ENCODE peak calls at places on chromosomes 4 and X, in six cellular contexts. One of them, this sample, is unnamed.

GRCh38 chr4:98688416-98689290 is 30.2 kb upstream of the TSPAN5 start:
- DNase-seq in CD8-positive, alpha-beta T cell: no peak
- DNase-seq in GM20000: no peak
- DNase-seq in chondrocyte: no peak
- DNase-seq in body of pancreas: no peak
- DNase-seq in uterus: no peak
- DNase-seq in this sample: no peak

GRCh38 chr4:182067828-182068227 is 175.4 kb upstream of the TENM3 start:
- DNase-seq in CD8-positive, alpha-beta T cell: no peak
- DNase-seq in body of pancreas: no peak
- DNase-seq in GM20000: no peak
- DNase-seq in chondrocyte: no peak
- DNase-seq in uterus: no peak
- DNase-seq in this sample: no peak

GRCh38 chrX:54999717-55000598 is at the start of gene APEX2:
- DNase-seq in body of pancreas: peak
- DNase-seq in CD8-positive, alpha-beta T cell: peak
- DNase-seq in uterus: peak
- DNase-seq in GM20000: peak
- DNase-seq in chondrocyte: peak
- DNase-seq in this sample: peak

GRCh38 chrX:13428055-13428786 is 108.4 kb upstream of the ATXN3L start:
- DNase-seq in body of pancreas: no peak
- DNase-seq in GM20000: no peak
- DNase-seq in CD8-positive, alpha-beta T cell: no peak
- DNase-seq in chondrocyte: no peak
- DNase-seq in uterus: no peak
- DNase-seq in this sample: no peak

GRCh38 chr4:159360549-159360948 is 257.7 kb downstream of the RAPGEF2 start:
- DNase-seq in body of pancreas: no peak
- DNase-seq in GM20000: no peak
- DNase-seq in uterus: no peak
- DNase-seq in CD8-positive, alpha-beta T cell: no peak
- DNase-seq in chondrocyte: no peak
- DNase-seq in this sample: no peak

GRCh38 chr4:33709247-33709646 is 2535.1 kb downstream of the ARAP2 start:
- DNase-seq in CD8-positive, alpha-beta T cell: no peak
- DNase-seq in uterus: no peak
- DNase-seq in chondrocyte: no peak
- DNase-seq in GM20000: no peak
- DNase-seq in body of pancreas: no peak
- DNase-seq in this sample: no peak

GRCh38 chr4:41219421-41219950 is 5.1 kb upstream of the APBB2 start:
- DNase-seq in body of pancreas: no peak
- DNase-seq in GM20000: no peak
- DNase-seq in chondrocyte: no peak
- DNase-seq in uterus: no peak
- DNase-seq in CD8-positive, alpha-beta T cell: no peak
- DNase-seq in this sample: no peak

GRCh38 chr4:87068591-87069021 is 133.8 kb downstream of the AFF1 start:
- DNase-seq in CD8-positive, alpha-beta T cell: no peak
- DNase-seq in chondrocyte: no peak
- DNase-seq in GM20000: no peak
- DNase-seq in uterus: no peak
- DNase-seq in body of pancreas: no peak
- DNase-seq in this sample: no peak

GRCh38 chr4:108828620-108829019 is 65.8 kb upstream of the ETNPPL start:
- DNase-seq in CD8-positive, alpha-beta T cell: no peak
- DNase-seq in GM20000: no peak
- DNase-seq in uterus: no peak
- DNase-seq in body of pancreas: no peak
- DNase-seq in chondrocyte: no peak
- DNase-seq in this sample: no peak

GRCh38 chrX:110678591-110678990 is 117.0 kb downstream of the CHRDL1 start:
- DNase-seq in uterus: no peak
- DNase-seq in body of pancreas: no peak
- DNase-seq in chondrocyte: no peak
- DNase-seq in CD8-positive, alpha-beta T cell: no peak
- DNase-seq in GM20000: no peak
- DNase-seq in this sample: no peak

GRCh38 chr4:45957353-45957752 is 166.5 kb downstream of the GABRG1 start:
- DNase-seq in CD8-positive, alpha-beta T cell: no peak
- DNase-seq in GM20000: no peak
- DNase-seq in uterus: no peak
- DNase-seq in chondrocyte: no peak
- DNase-seq in body of pancreas: no peak
- DNase-seq in this sample: no peak

GRCh38 chr4:5142726-5143125 is 91.4 kb downstream of the STK32B start:
- DNase-seq in GM20000: no peak
- DNase-seq in chondrocyte: no peak
- DNase-seq in uterus: peak
- DNase-seq in CD8-positive, alpha-beta T cell: no peak
- DNase-seq in body of pancreas: peak
- DNase-seq in this sample: no peak

GRCh38 chr4:57074753-57075152 is 35.4 kb downstream of the IGFBP7 start:
- DNase-seq in body of pancreas: no peak
- DNase-seq in GM20000: no peak
- DNase-seq in uterus: no peak
- DNase-seq in CD8-positive, alpha-beta T cell: no peak
- DNase-seq in chondrocyte: no peak
- DNase-seq in this sample: no peak

GRCh38 chr4:187602339-187603092 is 393.1 kb upstream of the ZFP42 start:
- DNase-seq in GM20000: no peak
- DNase-seq in uterus: no peak
- DNase-seq in body of pancreas: no peak
- DNase-seq in chondrocyte: no peak
- DNase-seq in CD8-positive, alpha-beta T cell: no peak
- DNase-seq in this sample: no peak

GRCh38 chrX:75968293-75968692 is 183.2 kb upstream of the MAGEE2 start:
- DNase-seq in GM20000: no peak
- DNase-seq in CD8-positive, alpha-beta T cell: no peak
- DNase-seq in body of pancreas: no peak
- DNase-seq in uterus: no peak
- DNase-seq in chondrocyte: no peak
- DNase-seq in this sample: no peak

GRCh38 chr4:188691811-188692210 is 552.6 kb downstream of the TRIML1 start:
- DNase-seq in CD8-positive, alpha-beta T cell: no peak
- DNase-seq in body of pancreas: no peak
- DNase-seq in uterus: no peak
- DNase-seq in chondrocyte: no peak
- DNase-seq in GM20000: no peak
- DNase-seq in this sample: no peak

GRCh38 chrX:1932231-1932630 is 317.4 kb downstream of the ASMT start:
- DNase-seq in GM20000: no peak
- DNase-seq in uterus: no peak
- DNase-seq in body of pancreas: no peak
- DNase-seq in CD8-positive, alpha-beta T cell: no peak
- DNase-seq in chondrocyte: no peak
- DNase-seq in this sample: no peak

GRCh38 chr4:155342142-155342541 is 34.6 kb downstream of the MAP9 start:
- DNase-seq in GM20000: no peak
- DNase-seq in uterus: no peak
- DNase-seq in chondrocyte: no peak
- DNase-seq in body of pancreas: no peak
- DNase-seq in CD8-positive, alpha-beta T cell: no peak
- DNase-seq in this sample: no peak

GRCh38 chr4:186943607-186943908 is 219.9 kb upstream of the FAT1 start:
- DNase-seq in body of pancreas: no peak
- DNase-seq in GM20000: no peak
- DNase-seq in uterus: no peak
- DNase-seq in chondrocyte: no peak
- DNase-seq in CD8-positive, alpha-beta T cell: no peak
- DNase-seq in this sample: no peak

GRCh38 chrX:141969706-141970105 is 66.0 kb downstream of the MAGEC1 start:
- DNase-seq in GM20000: no peak
- DNase-seq in chondrocyte: no peak
- DNase-seq in CD8-positive, alpha-beta T cell: no peak
- DNase-seq in body of pancreas: no peak
- DNase-seq in uterus: no peak
- DNase-seq in this sample: no peak

GRCh38 chrX:52577464-52578173 is 60.8 kb upstream of the XAGE1B start:
- DNase-seq in GM20000: no peak
- DNase-seq in chondrocyte: no peak
- DNase-seq in CD8-positive, alpha-beta T cell: no peak
- DNase-seq in body of pancreas: no peak
- DNase-seq in uterus: no peak
- DNase-seq in this sample: no peak

GRCh38 chr4:65071532-65071931 is 598.8 kb downstream of the EPHA5 start:
- DNase-seq in body of pancreas: no peak
- DNase-seq in CD8-positive, alpha-beta T cell: no peak
- DNase-seq in GM20000: no peak
- DNase-seq in chondrocyte: no peak
- DNase-seq in uterus: no peak
- DNase-seq in this sample: no peak

GRCh38 chr4:96602661-96603060 is 762.8 kb downstream of the PDHA2 start:
- DNase-seq in GM20000: no peak
- DNase-seq in uterus: no peak
- DNase-seq in CD8-positive, alpha-beta T cell: no peak
- DNase-seq in body of pancreas: no peak
- DNase-seq in chondrocyte: no peak
- DNase-seq in this sample: no peak

GRCh38 chr4:98536631-98537030 is 121.8 kb downstream of the TSPAN5 start:
- DNase-seq in uterus: no peak
- DNase-seq in CD8-positive, alpha-beta T cell: no peak
- DNase-seq in chondrocyte: no peak
- DNase-seq in body of pancreas: no peak
- DNase-seq in GM20000: no peak
- DNase-seq in this sample: no peak

GRCh38 chrX:115988825-115989224 is 181.7 kb upstream of the AGTR2 start:
- DNase-seq in uterus: no peak
- DNase-seq in GM20000: no peak
- DNase-seq in chondrocyte: no peak
- DNase-seq in CD8-positive, alpha-beta T cell: no peak
- DNase-seq in body of pancreas: no peak
- DNase-seq in this sample: no peak

GRCh38 chrX:13791559-13791958 is 25.3 kb downstream of the GPM6B start:
- DNase-seq in GM20000: no peak
- DNase-seq in uterus: no peak
- DNase-seq in CD8-positive, alpha-beta T cell: no peak
- DNase-seq in chondrocyte: no peak
- DNase-seq in body of pancreas: no peak
- DNase-seq in this sample: no peak

GRCh38 chr4:22264261-22264660 is 251.6 kb downstream of the ADGRA3 start:
- DNase-seq in chondrocyte: no peak
- DNase-seq in uterus: no peak
- DNase-seq in GM20000: no peak
- DNase-seq in body of pancreas: no peak
- DNase-seq in CD8-positive, alpha-beta T cell: no peak
- DNase-seq in this sample: no peak

GRCh38 chr4:122531038-122531437 is 74.5 kb upstream of the IL2 start:
- DNase-seq in uterus: no peak
- DNase-seq in GM20000: no peak
- DNase-seq in chondrocyte: no peak
- DNase-seq in body of pancreas: no peak
- DNase-seq in CD8-positive, alpha-beta T cell: no peak
- DNase-seq in this sample: no peak
- TF ChIP-seq CTCF in uterus: no peak
- TF ChIP-seq CTCF in GM20000: no peak
- TF ChIP-seq CTCF in chondrocyte: no peak
- TF ChIP-seq CTCF in body of pancreas: no peak
- TF ChIP-seq CTCF in CD8-positive, alpha-beta T cell: no peak
- TF ChIP-seq CTCF in this sample: no peak

DNA sequence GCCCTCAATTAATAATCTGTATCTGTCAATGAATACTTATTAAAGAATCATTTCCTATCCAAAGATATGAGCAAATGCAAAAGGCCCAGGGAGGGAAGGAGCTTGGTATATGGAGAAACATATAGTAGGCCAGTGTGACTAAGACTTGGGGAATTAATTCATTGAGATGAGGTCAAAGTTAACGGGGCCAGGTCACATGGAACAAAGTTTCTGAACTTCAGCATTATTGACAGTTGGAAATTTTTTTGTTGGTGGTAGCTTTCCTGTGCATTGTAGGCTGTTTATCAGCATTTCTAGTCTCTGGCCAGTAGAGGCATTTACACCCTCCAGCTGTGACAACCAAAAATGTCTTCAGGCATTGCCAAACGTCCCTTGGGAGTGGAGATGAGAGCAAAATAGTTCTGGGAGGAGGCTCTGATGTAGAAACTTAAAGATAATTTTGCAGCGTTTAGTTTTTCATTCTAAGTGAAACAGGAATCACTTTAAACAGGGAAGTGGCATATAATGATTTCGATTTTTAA is 202.0 kb downstream of the SLC4A4 start:
- DNase-seq in CD8-positive, alpha-beta T cell: no peak
- DNase-seq in uterus: no peak
- DNase-seq in body of pancreas: no peak
- DNase-seq in chondrocyte: no peak
- DNase-seq in GM20000: no peak
- DNase-seq in this sample: no peak
- TF ChIP-seq CTCF in CD8-positive, alpha-beta T cell: no peak
- TF ChIP-seq CTCF in uterus: no peak
- TF ChIP-seq CTCF in body of pancreas: no peak
- TF ChIP-seq CTCF in chondrocyte: peak
- TF ChIP-seq CTCF in GM20000: no peak
- TF ChIP-seq CTCF in this sample: no peak

DNA sequence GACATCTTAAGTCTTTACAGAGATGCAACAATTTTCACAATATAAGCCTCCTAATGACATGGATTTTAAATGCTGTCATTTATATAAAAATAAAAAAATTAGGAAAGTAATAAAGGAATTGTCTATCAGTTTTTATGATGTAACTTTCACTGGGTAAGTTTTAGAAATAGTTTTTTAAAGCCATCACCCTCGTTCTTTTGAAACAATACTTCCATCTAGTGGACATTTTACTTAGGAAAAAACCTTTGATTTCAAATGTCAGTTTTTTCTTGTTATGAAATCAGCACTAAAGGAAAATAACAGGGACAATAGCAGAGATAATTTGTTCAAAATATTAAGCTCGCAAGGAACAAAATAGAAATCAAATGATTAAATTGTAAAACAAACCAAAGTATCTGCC is 24.3 kb upstream of the NDNF start:
- DNase-seq in body of pancreas: no peak
- DNase-seq in GM20000: no peak
- DNase-seq in CD8-positive, alpha-beta T cell: no peak
- DNase-seq in chondrocyte: no peak
- DNase-seq in uterus: no peak
- DNase-seq in this sample: no peak
- TF ChIP-seq CTCF in body of pancreas: peak
- TF ChIP-seq CTCF in GM20000: no peak
- TF ChIP-seq CTCF in CD8-positive, alpha-beta T cell: peak
- TF ChIP-seq CTCF in chondrocyte: peak
- TF ChIP-seq CTCF in uterus: peak
- TF ChIP-seq CTCF in this sample: no peak

DNA sequence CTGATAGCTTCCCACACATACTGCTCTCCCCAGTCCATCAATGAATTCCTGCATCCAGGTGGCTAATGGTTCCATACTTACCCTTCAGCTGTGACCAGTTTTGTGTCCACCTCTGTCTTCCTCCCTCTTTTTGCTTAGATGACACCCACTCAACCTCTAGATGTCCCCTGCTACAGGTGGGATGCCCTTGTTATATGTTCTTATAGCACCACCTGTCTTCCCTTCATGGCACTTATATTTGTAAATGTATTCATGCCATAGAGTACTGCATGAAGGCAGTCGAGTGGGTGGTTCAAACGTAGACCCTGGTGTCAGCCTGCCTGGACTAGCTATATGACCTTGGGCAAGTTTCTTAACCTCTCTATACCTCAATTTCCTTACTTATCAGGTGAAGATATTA is 6.5 kb upstream of the USP46 start:
- DNase-seq in body of pancreas: no peak
- DNase-seq in GM20000: peak
- DNase-seq in chondrocyte: no peak
- DNase-seq in CD8-positive, alpha-beta T cell: no peak
- DNase-seq in uterus: no peak
- DNase-seq in this sample: peak
- TF ChIP-seq CTCF in body of pancreas: peak
- TF ChIP-seq CTCF in GM20000: peak
- TF ChIP-seq CTCF in chondrocyte: peak
- TF ChIP-seq CTCF in CD8-positive, alpha-beta T cell: no peak
- TF ChIP-seq CTCF in uterus: no peak
- TF ChIP-seq CTCF in this sample: no peak

GRCh38 chr4:2415881-2416563 is 2.4 kb downstream of the ZFYVE28 start:
- DNase-seq in chondrocyte: no peak
- DNase-seq in GM20000: no peak
- DNase-seq in CD8-positive, alpha-beta T cell: no peak
- DNase-seq in uterus: no peak
- DNase-seq in body of pancreas: no peak
- DNase-seq in this sample: no peak
- TF ChIP-seq CTCF in chondrocyte: no peak
- TF ChIP-seq CTCF in GM20000: no peak
- TF ChIP-seq CTCF in CD8-positive, alpha-beta T cell: no peak
- TF ChIP-seq CTCF in uterus: no peak
- TF ChIP-seq CTCF in body of pancreas: no peak
- TF ChIP-seq CTCF in this sample: no peak

This sample was measured in B cell.